ENCODE peak calls at places on chromosomes 5 and 9, in ten cellular contexts. One of them, this sample, is unnamed.

GRCh38 chr5:180474569-180474968 is 19.6 kb upstream of the CNOT6 start:
- DNase-seq in GM12892: no peak
- DNase-seq in AG04450: no peak
- DNase-seq in NCI-H187: no peak
- DNase-seq in AG04449: no peak
- DNase-seq in NCI-H69: no peak
- DNase-seq in H4: no peak
- DNase-seq in NCI-H226: no peak
- DNase-seq in OCI-LY7: no peak
- DNase-seq in HT-29: no peak
- DNase-seq in this sample: no peak

GRCh38 chr9:129176786-129177442 is 1.1 kb downstream of the IER5L start:
- DNase-seq in AG04449: no peak
- DNase-seq in NCI-H226: no peak
- DNase-seq in GM12892: no peak
- DNase-seq in NCI-H187: no peak
- DNase-seq in AG04450: no peak
- DNase-seq in H4: no peak
- DNase-seq in HT-29: peak
- DNase-seq in NCI-H69: peak
- DNase-seq in OCI-LY7: peak
- DNase-seq in this sample: no peak

GRCh38 chr9:127555830-127556820 is 56.0 kb upstream of the STXBP1 start:
- DNase-seq in NCI-H69: peak
- DNase-seq in AG04450: peak
- DNase-seq in GM12892: no peak
- DNase-seq in OCI-LY7: no peak
- DNase-seq in H4: peak
- DNase-seq in HT-29: peak
- DNase-seq in NCI-H226: peak
- DNase-seq in AG04449: peak
- DNase-seq in NCI-H187: no peak
- DNase-seq in this sample: peak

GRCh38 chr5:138752951-138753793 is at the start of gene CTNNA1:
- DNase-seq in H4: peak
- DNase-seq in HT-29: peak
- DNase-seq in NCI-H187: peak
- DNase-seq in NCI-H226: peak
- DNase-seq in GM12892: peak
- DNase-seq in OCI-LY7: peak
- DNase-seq in NCI-H69: peak
- DNase-seq in AG04450: no peak
- DNase-seq in AG04449: no peak
- DNase-seq in this sample: no peak

GRCh38 chr9:109861918-109862317 is 81.9 kb downstream of the PALM2AKAP2 start:
- DNase-seq in GM12892: no peak
- DNase-seq in AG04449: no peak
- DNase-seq in HT-29: no peak
- DNase-seq in NCI-H187: no peak
- DNase-seq in OCI-LY7: no peak
- DNase-seq in H4: no peak
- DNase-seq in NCI-H226: no peak
- DNase-seq in NCI-H69: no peak
- DNase-seq in AG04450: no peak
- DNase-seq in this sample: no peak

GRCh38 chr9:130017035-130017909 is 25.7 kb downstream of the FNBP1 start:
- DNase-seq in NCI-H69: no peak
- DNase-seq in HT-29: no peak
- DNase-seq in H4: no peak
- DNase-seq in OCI-LY7: no peak
- DNase-seq in NCI-H187: no peak
- DNase-seq in GM12892: no peak
- DNase-seq in AG04449: no peak
- DNase-seq in AG04450: no peak
- DNase-seq in NCI-H226: no peak
- DNase-seq in this sample: no peak

GRCh38 chr9:88313364-88314220 is 74.7 kb upstream of the SPIN1 start:
- DNase-seq in AG04450: no peak
- DNase-seq in HT-29: no peak
- DNase-seq in NCI-H187: no peak
- DNase-seq in H4: no peak
- DNase-seq in OCI-LY7: no peak
- DNase-seq in GM12892: no peak
- DNase-seq in NCI-H226: no peak
- DNase-seq in AG04449: no peak
- DNase-seq in NCI-H69: peak
- DNase-seq in this sample: no peak

GRCh38 chr5:5497132-5497748 is 74.8 kb downstream of the ICE1 start:
- DNase-seq in H4: peak
- DNase-seq in GM12892: peak
- DNase-seq in HT-29: peak
- DNase-seq in AG04449: no peak
- DNase-seq in NCI-H226: peak
- DNase-seq in NCI-H187: peak
- DNase-seq in NCI-H69: peak
- DNase-seq in OCI-LY7: peak
- DNase-seq in AG04450: no peak
- DNase-seq in this sample: peak

GRCh38 chr9:104831681-104832080 is 67.8 kb downstream of the NIPSNAP3B start:
- DNase-seq in NCI-H69: no peak
- DNase-seq in AG04450: no peak
- DNase-seq in NCI-H226: no peak
- DNase-seq in H4: no peak
- DNase-seq in AG04449: peak
- DNase-seq in GM12892: no peak
- DNase-seq in NCI-H187: no peak
- DNase-seq in OCI-LY7: no peak
- DNase-seq in HT-29: no peak
- DNase-seq in this sample: no peak

GRCh38 chr5:3584724-3585531 is 10.7 kb upstream of the IRX1 start:
- DNase-seq in OCI-LY7: no peak
- DNase-seq in NCI-H187: no peak
- DNase-seq in H4: no peak
- DNase-seq in NCI-H226: no peak
- DNase-seq in GM12892: no peak
- DNase-seq in AG04450: no peak
- DNase-seq in HT-29: no peak
- DNase-seq in AG04449: no peak
- DNase-seq in NCI-H69: no peak
- DNase-seq in this sample: no peak

GRCh38 chr9:103761466-103761865 is 332.6 kb upstream of the SMC2 start:
- DNase-seq in NCI-H187: no peak
- DNase-seq in NCI-H226: no peak
- DNase-seq in GM12892: no peak
- DNase-seq in HT-29: no peak
- DNase-seq in NCI-H69: no peak
- DNase-seq in AG04449: no peak
- DNase-seq in OCI-LY7: no peak
- DNase-seq in AG04450: no peak
- DNase-seq in H4: no peak
- DNase-seq in this sample: no peak

GRCh38 chr9:98971168-98971914 is 27.6 kb downstream of the COL15A1 start:
- DNase-seq in NCI-H187: no peak
- DNase-seq in NCI-H69: peak
- DNase-seq in AG04449: no peak
- DNase-seq in OCI-LY7: no peak
- DNase-seq in H4: peak
- DNase-seq in HT-29: no peak
- DNase-seq in GM12892: no peak
- DNase-seq in AG04450: peak
- DNase-seq in NCI-H226: no peak
- DNase-seq in this sample: peak

GRCh38 chr5:56673171-56673570 is 142.2 kb upstream of the MAP3K1 start:
- DNase-seq in H4: no peak
- DNase-seq in NCI-H69: no peak
- DNase-seq in AG04450: no peak
- DNase-seq in HT-29: no peak
- DNase-seq in NCI-H226: no peak
- DNase-seq in NCI-H187: no peak
- DNase-seq in AG04449: no peak
- DNase-seq in GM12892: no peak
- DNase-seq in OCI-LY7: peak
- DNase-seq in this sample: no peak

GRCh38 chr5:123807177-123807900 is 295.4 kb downstream of the CSNK1G3 start:
- DNase-seq in GM12892: no peak
- DNase-seq in HT-29: peak
- DNase-seq in NCI-H187: no peak
- DNase-seq in NCI-H69: peak
- DNase-seq in NCI-H226: no peak
- DNase-seq in AG04450: no peak
- DNase-seq in H4: no peak
- DNase-seq in AG04449: peak
- DNase-seq in OCI-LY7: no peak
- DNase-seq in this sample: no peak

GRCh38 chr9:79694676-79695400 is 123.1 kb downstream of the TLE4 start:
- DNase-seq in NCI-H187: no peak
- DNase-seq in NCI-H226: peak
- DNase-seq in NCI-H69: no peak
- DNase-seq in HT-29: no peak
- DNase-seq in AG04450: peak
- DNase-seq in OCI-LY7: no peak
- DNase-seq in H4: peak
- DNase-seq in GM12892: no peak
- DNase-seq in AG04449: peak
- DNase-seq in this sample: no peak

GRCh38 chr5:85931220-85931619 is 686.5 kb upstream of the COX7C start:
- DNase-seq in H4: no peak
- DNase-seq in AG04449: no peak
- DNase-seq in HT-29: peak
- DNase-seq in NCI-H226: no peak
- DNase-seq in OCI-LY7: no peak
- DNase-seq in AG04450: no peak
- DNase-seq in NCI-H69: no peak
- DNase-seq in GM12892: no peak
- DNase-seq in NCI-H187: no peak
- DNase-seq in this sample: no peak

GRCh38 chr5:35114698-35115097 is 66.9 kb upstream of the AGXT2 start:
- DNase-seq in HT-29: no peak
- DNase-seq in AG04449: no peak
- DNase-seq in NCI-H187: no peak
- DNase-seq in GM12892: no peak
- DNase-seq in AG04450: no peak
- DNase-seq in NCI-H226: no peak
- DNase-seq in OCI-LY7: no peak
- DNase-seq in NCI-H69: no peak
- DNase-seq in H4: no peak
- DNase-seq in this sample: no peak

GRCh38 chr5:115179959-115180709 is 10.4 kb upstream of the TRIM36 start:
- DNase-seq in HT-29: no peak
- DNase-seq in H4: no peak
- DNase-seq in NCI-H69: peak
- DNase-seq in GM12892: no peak
- DNase-seq in AG04450: no peak
- DNase-seq in NCI-H226: peak
- DNase-seq in AG04449: no peak
- DNase-seq in NCI-H187: no peak
- DNase-seq in OCI-LY7: no peak
- DNase-seq in this sample: no peak

GRCh38 chr5:61766141-61766540 is 434.1 kb downstream of the ZSWIM6 start:
- DNase-seq in OCI-LY7: no peak
- DNase-seq in GM12892: no peak
- DNase-seq in AG04449: no peak
- DNase-seq in NCI-H69: no peak
- DNase-seq in NCI-H226: no peak
- DNase-seq in HT-29: no peak
- DNase-seq in NCI-H187: no peak
- DNase-seq in AG04450: no peak
- DNase-seq in H4: no peak
- DNase-seq in this sample: no peak

GRCh38 chr9:36191290-36191645 is 547 bp downstream of the CLTA start:
- DNase-seq in GM12892: no peak
- DNase-seq in HT-29: peak
- DNase-seq in H4: no peak
- DNase-seq in AG04449: no peak
- DNase-seq in NCI-H69: peak
- DNase-seq in OCI-LY7: peak
- DNase-seq in AG04450: no peak
- DNase-seq in NCI-H187: no peak
- DNase-seq in NCI-H226: no peak
- DNase-seq in this sample: no peak

GRCh38 chr5:179781846-179782245 is 11.9 kb upstream of the LTC4S start:
- DNase-seq in AG04450: no peak
- DNase-seq in HT-29: no peak
- DNase-seq in AG04449: no peak
- DNase-seq in NCI-H69: no peak
- DNase-seq in GM12892: no peak
- DNase-seq in OCI-LY7: no peak
- DNase-seq in NCI-H226: no peak
- DNase-seq in H4: no peak
- DNase-seq in NCI-H187: no peak
- DNase-seq in this sample: no peak

This sample was measured in HFF-Myc.